ENCODE peak calls at places on chromosomes 11 and 22, in ten cellular contexts. Z is fibroblast of lung, E is GM12865, V is HFF-Myc, C is NT2/D1, N is AG09309, Q is fibroblast of mammary gland, A is DND-41, X is coronary artery, B is OCI-LY7. R is an unnamed sample.

GRCh38 chr22:23752750-23753149 is 1.5 kb downstream of the VPREB3 start:
- DNase-seq in X (no peak), B (peak), N (no peak), E (no peak), V (no peak), Z (no peak), C (no peak), A (no peak), Q (no peak), R (no peak)

GRCh38 chr11:27421819-27422494 is 50.6 kb downstream of the LGR4 start:
- DNase-seq in B (no peak), V (no peak), X (no peak), N (no peak), Z (no peak), C (no peak), A (no peak), E (no peak), Q (peak), R (no peak)

GRCh38 chr11:57905439-57905838 is 118.2 kb upstream of the OR9Q1 start:
- DNase-seq in A (no peak), N (no peak), X (no peak), B (no peak), C (no peak), Q (no peak), E (no peak), Z (no peak), V (no peak), R (no peak)

GRCh38 chr11:122045181-122045586 is 70.8 kb downstream of the BLID start:
- DNase-seq in C (no peak), E (no peak), V (no peak), B (no peak), X (no peak), Z (peak), Q (peak), A (no peak), N (peak), R (peak)

GRCh38 chr11:117037279-117037951 is 60.8 kb downstream of the SIK3 start:
- DNase-seq in V (no peak), X (no peak), C (no peak), B (peak), N (no peak), E (no peak), Z (peak), Q (peak), A (peak), R (no peak)

GRCh38 chr22:39721456-39722325 is 151.1 kb downstream of the CACNA1I start:
- DNase-seq in Q (no peak), A (no peak), E (no peak), X (peak), Z (no peak), B (no peak), C (no peak), V (no peak), N (no peak), R (no peak)

GRCh38 chr11:10911907-10912306 is 54.1 kb upstream of the ZBED5 start:
- DNase-seq in C (no peak), N (no peak), A (no peak), B (no peak), X (no peak), Z (no peak), V (no peak), Q (no peak), E (no peak), R (no peak)

GRCh38 chr22:27238935-27239510 is 562.5 kb downstream of the MN1 start:
- DNase-seq in A (no peak), X (peak), E (no peak), C (no peak), Z (peak), N (peak), B (no peak), V (peak), Q (peak), R (peak)

GRCh38 chr11:96324912-96325311 is 18.1 kb downstream of the MAML2 start:
- DNase-seq in N (no peak), X (no peak), Z (peak), V (no peak), A (no peak), E (no peak), B (no peak), C (no peak), Q (peak), R (peak)

GRCh38 chr22:21730535-21731308 is 4.9 kb downstream of the YPEL1 start:
- DNase-seq in Z (no peak), V (no peak), B (no peak), A (no peak), X (no peak), C (no peak), E (no peak), N (no peak), Q (no peak), R (no peak)

GRCh38 chr11:97703815-97704214 is 1314.0 kb downstream of the JRKL start:
- DNase-seq in B (no peak), V (no peak), E (no peak), C (no peak), N (no peak), Z (no peak), Q (no peak), X (no peak), A (no peak), R (no peak)

GRCh38 chr11:101407324-101407723 is 176.5 kb downstream of the TRPC6 start:
- DNase-seq in N (peak), A (no peak), B (no peak), Q (peak), V (no peak), X (no peak), Z (peak), C (no peak), E (no peak), R (no peak)

GRCh38 chr11:121236115-121237001 is 56.2 kb upstream of the SC5D start:
- DNase-seq in A (no peak), E (peak), N (no peak), X (no peak), Z (peak), C (no peak), V (no peak), Q (no peak), B (no peak), R (peak)

GRCh38 chr22:36303874-36304273 is 50.9 kb downstream of the APOL1 start:
- DNase-seq in Z (no peak), V (no peak), B (no peak), Q (no peak), E (no peak), N (no peak), C (no peak), X (no peak), A (no peak), R (no peak)

GRCh38 chr22:44439356-44440223 is 58.4 kb downstream of the RTL6 start:
- DNase-seq in Z (no peak), C (no peak), A (no peak), E (no peak), X (no peak), Q (no peak), B (no peak), N (no peak), V (no peak), R (no peak)

GRCh38 chr11:35390737-35391682 is 28.3 kb downstream of the SLC1A2 start:
- DNase-seq in A (no peak), X (no peak), N (no peak), C (no peak), E (peak), V (no peak), Q (peak), Z (peak), B (no peak), R (peak)

GRCh38 chr22:23393721-23394320 is 186.3 kb downstream of the IGLL1 start:
- DNase-seq in B (no peak), A (no peak), Q (no peak), C (no peak), N (no peak), E (no peak), Z (no peak), X (no peak), V (no peak), R (peak)

GRCh38 chr22:38796262-38796957 is 2.5 kb upstream of the DNAL4 start:
- DNase-seq in X (no peak), Q (peak), V (no peak), N (no peak), E (no peak), C (no peak), A (no peak), B (no peak), Z (peak), R (no peak)

GRCh38 chr11:119585038-119585666 is 143.8 kb downstream of the NECTIN1 start:
- DNase-seq in B (no peak), N (no peak), A (no peak), X (peak), V (no peak), Q (no peak), Z (peak), E (no peak), C (no peak), R (no peak)

GRCh38 chr11:81470446-81470845 is 1263.2 kb downstream of the FAM181B start:
- DNase-seq in E (no peak), A (no peak), C (no peak), Q (no peak), Z (no peak), X (no peak), N (no peak), V (no peak), B (no peak), R (no peak)

GRCh38 chr22:48717883-48718817 is 1109.5 kb downstream of the BRD1 start:
- DNase-seq in C (no peak), Q (no peak), N (no peak), B (no peak), E (no peak), V (no peak), Z (no peak), A (no peak), X (no peak), R (no peak)

GRCh38 chr11:66818231-66818955 is 24.8 kb upstream of the RCE1 start:
- DNase-seq in Z (peak), V (no peak), A (no peak), C (no peak), N (no peak), Q (no peak), E (no peak), B (no peak), X (no peak), R (no peak)

GRCh38 chr11:8011981-8012444 is 24.9 kb downstream of the EIF3F start:
- DNase-seq in N (peak), C (no peak), X (no peak), E (no peak), V (no peak), Z (peak), Q (peak), B (no peak), A (no peak), R (peak)

GRCh38 chr22:46813816-46814597 is 51.6 kb downstream of the TBC1D22A start:
- DNase-seq in X (peak), A (no peak), B (no peak), E (no peak), Z (peak), Q (peak), V (no peak), C (no peak), N (no peak), R (peak)

GRCh38 chr11:44032304-44033085 is 15.3 kb upstream of the ACCSL start:
- DNase-seq in Z (peak), A (no peak), Q (peak), C (no peak), B (no peak), X (peak), N (peak), E (no peak), V (no peak), R (peak)

GRCh38 chr11:125941606-125942275 is 4.1 kb upstream of the VSIG10L2 start:
- DNase-seq in V (no peak), X (peak), B (peak), C (peak), Q (peak), N (no peak), Z (peak), E (peak), A (peak), R (no peak)

GRCh38 chr11:15988693-15989231 is 367.6 kb downstream of the SOX6 start:
- DNase-seq in X (no peak), C (no peak), E (no peak), N (no peak), Q (no peak), V (no peak), B (no peak), A (no peak), Z (no peak), R (no peak)

GRCh38 chr11:5280582-5281102 is 10.9 kb upstream of the HBE1 start:
- DNase-seq in E (peak), Z (peak), A (peak), B (peak), V (peak), N (peak), C (peak), Q (peak), X (no peak), R (peak)

GRCh38 chr11:61743486-61744095 is 8.8 kb upstream of the MYRF start:
- DNase-seq in E (no peak), A (no peak), X (no peak), N (no peak), Q (no peak), C (no peak), V (no peak), B (no peak), Z (no peak), R (no peak)

GRCh38 chr11:8262552-8263108 is 1.0 kb downstream of the LMO1 start:
- DNase-seq in N (no peak), Q (peak), A (no peak), V (no peak), Z (peak), B (no peak), C (no peak), E (peak), X (peak), R (peak)

GRCh38 chr11:61589961-61590360 is 9.1 kb upstream of the SYT7 start:
- DNase-seq in Z (no peak), X (no peak), E (no peak), N (no peak), Q (no peak), C (no peak), V (no peak), B (no peak), A (no peak), R (no peak)

GRCh38 chr22:43826142-43827093 is 14.3 kb upstream of the EFCAB6 start:
- DNase-seq in A (no peak), C (no peak), Z (peak), E (peak), V (no peak), N (peak), B (no peak), Q (peak), X (no peak), R (peak)

GRCh38 chr11:3854660-3854976 is 846 bp upstream of the STIM1 start:
- DNase-seq in E (no peak), X (no peak), Z (no peak), N (no peak), B (no peak), C (no peak), Q (no peak), A (no peak), V (no peak), R (no peak)
- H3K4me3 ChIP-seq in E (peak), X (peak), Z (no peak), N (no peak), B (peak), C (peak), Q (no peak), A (peak), V (peak), R (peak)

GRCh38 chr22:20395181-20395896 is 1.4 kb downstream of the ZNF74 start:
- DNase-seq in Z (no peak), C (no peak), A (no peak), Q (no peak), N (no peak), X (peak), B (no peak), V (no peak), E (no peak), R (no peak)
- H3K4me3 ChIP-seq in Z (peak), C (peak), A (peak), Q (no peak), N (no peak), X (peak), B (no peak), V (peak), E (no peak), R (no peak)

GRCh38 chr11:75476716-75477613 is 44.0 kb upstream of the KLHL35 start:
- DNase-seq in Z (no peak), X (no peak), B (no peak), A (no peak), C (no peak), N (no peak), E (no peak), Q (no peak), V (no peak), R (no peak)

GRCh38 chr11:75474240-75474639 is 41.2 kb upstream of the KLHL35 start:
- DNase-seq in Q (peak), E (no peak), N (no peak), A (no peak), V (no peak), Z (peak), X (no peak), C (no peak), B (peak), R (no peak)

GRCh38 chr11:75475767-75476650 is 43.0 kb upstream of the KLHL35 start:
- DNase-seq in A (no peak), N (no peak), Z (peak), V (peak), B (peak), Q (peak), C (no peak), E (peak), X (no peak), R (no peak)

GRCh38 chr11:75473684-75474083 is 40.7 kb upstream of the KLHL35 start:
- DNase-seq in C (no peak), E (no peak), V (no peak), N (no peak), A (no peak), B (no peak), Z (no peak), X (no peak), Q (no peak), R (no peak)

GRCh38 chr11:75474878-75475766 is 42.1 kb upstream of the KLHL35 start:
- DNase-seq in Z (peak), Q (peak), E (peak), B (peak), N (no peak), X (no peak), V (no peak), A (peak), C (peak), R (no peak)
- H3K4me3 ChIP-seq in Z (no peak), Q (peak), E (no peak), B (no peak), N (no peak), X (peak), V (no peak), A (peak), C (no peak), R (no peak)

DNA sequence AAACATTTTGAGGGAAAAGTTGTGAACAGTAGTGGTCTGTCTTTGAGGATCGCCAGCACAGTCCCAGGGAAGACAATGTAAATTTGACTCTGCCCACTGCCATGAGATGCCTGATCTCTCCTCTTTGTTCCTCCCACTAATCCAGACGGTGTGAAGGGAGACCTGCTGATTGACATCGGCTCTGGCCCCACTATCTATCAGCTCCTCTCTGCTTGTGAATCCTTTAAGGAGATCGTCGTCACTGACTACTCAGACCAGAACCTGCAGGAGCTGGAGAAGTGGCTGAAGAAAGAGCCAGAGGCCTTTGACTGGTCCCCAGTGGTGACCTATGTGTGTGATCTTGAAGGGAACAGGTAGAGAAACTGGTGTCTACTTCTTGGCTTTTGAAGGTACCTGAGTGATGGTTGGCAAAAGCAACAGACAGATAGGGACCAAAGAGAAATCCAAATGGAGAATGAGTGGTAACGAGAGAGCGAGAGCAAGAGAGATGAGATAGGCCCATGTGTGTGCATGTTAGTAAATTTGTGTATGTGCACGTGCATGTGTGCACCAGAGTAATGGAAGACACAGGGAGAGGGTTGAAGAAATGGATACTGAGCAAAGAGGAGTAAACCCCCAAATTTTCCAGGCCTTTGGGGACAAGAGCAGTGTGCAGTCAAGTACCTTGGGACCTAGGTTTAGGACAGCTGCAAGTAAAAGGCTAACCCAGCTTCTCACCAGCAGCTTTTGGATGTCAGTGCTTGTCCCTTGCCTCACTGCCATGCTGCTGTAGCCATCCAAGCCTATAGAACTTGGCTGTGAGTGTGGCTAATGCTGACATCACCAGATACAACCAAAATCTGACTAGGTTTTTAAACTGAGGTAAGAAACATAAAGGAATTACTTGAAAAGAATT is 1.9 kb downstream of the NNMT start:
- DNase-seq in B (no peak), E (no peak), X (no peak), N (no peak), Q (no peak), A (no peak), V (no peak), Z (peak), C (no peak), R (no peak)
- H3K4me3 ChIP-seq in B (no peak), E (no peak), X (peak), N (peak), Q (peak), A (no peak), V (peak), Z (peak), C (no peak), R (peak)

DNA sequence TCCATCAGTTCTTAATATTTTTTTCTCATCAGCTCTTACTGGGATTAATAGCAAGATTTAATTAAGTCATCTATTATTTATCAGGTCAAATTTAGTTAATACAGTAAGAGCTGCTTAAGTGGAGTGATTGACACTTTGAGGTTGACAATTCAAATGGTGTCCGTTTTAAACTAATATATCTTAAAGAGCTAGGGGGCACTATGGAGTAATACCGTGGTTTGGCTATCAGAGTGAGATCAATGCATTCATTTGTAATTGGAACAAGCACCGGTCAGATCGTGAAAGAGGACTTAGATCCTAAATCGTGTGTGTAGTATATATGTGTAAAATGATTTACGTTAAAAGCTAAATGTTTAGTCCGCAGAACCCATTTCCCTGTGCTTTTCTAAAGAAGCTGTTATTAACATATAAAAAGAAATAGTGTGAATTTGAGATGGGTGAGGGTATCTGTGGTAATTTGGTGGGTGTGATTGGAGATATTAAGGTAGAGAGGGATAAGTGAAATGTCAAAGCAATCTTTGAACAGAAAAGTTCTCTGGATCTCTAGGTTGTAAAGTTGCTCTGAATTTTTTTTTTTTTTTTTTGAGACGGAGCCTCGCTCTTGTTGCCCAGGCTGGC is 2.3 kb downstream of the SIK2 start:
- DNase-seq in N (no peak), V (no peak), A (no peak), E (peak), C (peak), B (peak), X (no peak), Z (peak), Q (peak), R (no peak)
- H3K4me3 ChIP-seq in N (no peak), V (peak), A (peak), E (peak), C (no peak), B (peak), X (peak), Z (peak), Q (peak), R (no peak)

DNA sequence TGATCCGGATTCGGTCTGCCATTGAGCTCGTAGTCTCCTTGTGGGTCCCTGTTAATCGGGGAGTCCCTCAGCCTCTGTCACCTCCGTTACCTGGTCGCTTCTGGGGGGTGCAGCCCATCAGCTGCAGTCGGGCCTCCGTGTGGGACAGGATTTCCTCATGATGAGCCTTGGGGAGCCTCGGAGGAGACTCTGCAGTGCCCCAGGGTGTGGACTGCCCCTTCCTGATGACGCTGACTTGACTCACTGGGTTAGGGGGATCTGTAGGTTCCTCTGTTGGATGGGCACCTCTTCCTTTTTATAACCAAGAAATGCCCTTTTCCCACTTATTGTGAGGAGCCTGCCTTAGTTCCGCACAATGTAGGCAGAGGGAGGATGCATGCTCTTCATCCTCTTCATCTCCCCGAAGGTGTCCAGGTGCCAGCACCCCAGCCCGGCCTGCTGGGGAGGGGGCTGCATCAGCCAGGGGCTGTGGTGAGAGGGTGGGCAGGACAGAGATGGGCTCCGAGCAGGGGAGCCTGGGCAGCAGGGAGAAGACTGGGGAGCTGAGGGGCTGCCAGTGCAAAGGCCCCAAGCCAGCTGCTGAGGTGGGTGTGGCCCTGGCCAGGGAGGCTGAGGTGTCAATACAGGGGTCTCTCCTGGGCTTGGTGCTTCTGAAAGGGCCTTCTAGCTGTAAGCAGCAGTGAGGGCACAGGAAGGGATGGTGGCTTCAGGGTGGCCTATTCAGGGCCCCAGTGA is 13.5 kb upstream of the TTLL8 start:
- DNase-seq in A (no peak), Q (no peak), N (no peak), V (no peak), C (no peak), B (no peak), X (no peak), E (no peak), Z (no peak), R (no peak)
- H3K4me3 ChIP-seq in A (no peak), Q (no peak), N (no peak), V (no peak), C (no peak), B (no peak), X (no peak), E (no peak), Z (no peak), R (no peak)

GRCh38 chr11:58940028-58940427 is 740 bp downstream of the GLYATL1 start:
- DNase-seq in Q (no peak), A (no peak), X (no peak), Z (no peak), B (no peak), E (no peak), N (no peak), V (no peak), C (no peak), R (no peak)
- H3K4me3 ChIP-seq in Q (no peak), A (no peak), X (no peak), Z (no peak), B (no peak), E (no peak), N (no peak), V (no peak), C (no peak), R (no peak)